ENCODE peak calls at places on chromosomes 7 and 10, in eight cellular contexts. K, Q, O, A, V, S, C and U are unnamed samples.

GRCh38 chr7:37201003-37201875 is 247.4 kb downstream of the ELMO1 start:
- DNase-seq in K (peak; percentile 35), Q (peak; percentile 61), O (peak; percentile 78), A (peak; percentile 79), V (peak; percentile 82), S (peak; percentile 86), C (peak; percentile 82), U (peak; percentile 83)

GRCh38 chr10:123666318-123667291 is at the start of gene GPR26:
- DNase-seq in K (no peak), Q (no peak), O (no peak), A (no peak), V (no peak), S (no peak), C (no peak), U (no peak)

GRCh38 chr7:4875391-4875790 is 8.1 kb downstream of the RADIL start:
- DNase-seq in K (no peak), Q (no peak), O (no peak), A (no peak), V (no peak), S (no peak), C (no peak), U (no peak)

GRCh38 chr7:66952343-66953043 is 31.5 kb downstream of the TMEM248 start:
- DNase-seq in K (no peak), Q (peak; percentile 52), O (no peak), A (no peak), V (peak; percentile 55), S (no peak), C (peak; percentile 58), U (peak; percentile 26)

GRCh38 chr10:69413221-69413865 is 3.4 kb downstream of the TACR2 start:
- DNase-seq in K (peak; percentile 41), Q (peak; percentile 34), O (peak; percentile 53), A (peak; percentile 88), V (peak; percentile 66), S (peak; percentile 86), C (peak; percentile 41), U (peak; percentile 63)

GRCh38 chr10:14926061-14926470 is 27.8 kb downstream of the DCLRE1C start:
- DNase-seq in K (no peak), Q (no peak), O (no peak), A (no peak), V (no peak), S (no peak), C (no peak), U (no peak)

GRCh38 chr7:132548489-132549078 is 27.7 kb downstream of the PLXNA4 start:
- DNase-seq in K (no peak), Q (no peak), O (no peak), A (no peak), V (no peak), S (no peak), C (peak; percentile 32), U (no peak)

GRCh38 chr10:57707300-57707658 is 560.4 kb downstream of the IPMK start:
- DNase-seq in K (no peak), Q (no peak), O (no peak), A (no peak), V (no peak), S (no peak), C (no peak), U (no peak)

GRCh38 chr7:157439149-157439548 is 102.3 kb downstream of the DNAJB6 start:
- DNase-seq in K (no peak), Q (no peak), O (no peak), A (no peak), V (no peak), S (peak; percentile 5), C (no peak), U (no peak)

GRCh38 chr7:143300959-143301617 is 12.9 kb downstream of the CASP2 start:
- DNase-seq in K (no peak), Q (no peak), O (no peak), A (no peak), V (no peak), S (no peak), C (no peak), U (no peak)

GRCh38 chr7:54906963-54907362 is 111.9 kb upstream of the EGFR start:
- DNase-seq in K (no peak), Q (no peak), O (no peak), A (no peak), V (no peak), S (no peak), C (no peak), U (no peak)

GRCh38 chr7:147535619-147536200 is 1054.9 kb upstream of the C7orf33 start:
- DNase-seq in K (no peak), Q (no peak), O (no peak), A (no peak), V (no peak), S (no peak), C (no peak), U (no peak)

GRCh38 chr10:88428442-88428841 is 154.7 kb downstream of the RNLS start:
- DNase-seq in K (no peak), Q (peak; percentile 80), O (no peak), A (no peak), V (no peak), S (no peak), C (no peak), U (no peak)

GRCh38 chr7:88337556-88337955 is 30.9 kb upstream of the STEAP4 start:
- DNase-seq in K (no peak), Q (no peak), O (no peak), A (no peak), V (no peak), S (no peak), C (no peak), U (no peak)

GRCh38 chr7:128829391-128830166 is 627 bp upstream of the FLNC start:
- DNase-seq in K (no peak), Q (no peak), O (no peak), A (peak; percentile 68), V (no peak), S (peak; percentile 47), C (no peak), U (no peak)

GRCh38 chr7:42414028-42414427 is 177.0 kb upstream of the GLI3 start:
- DNase-seq in K (no peak), Q (no peak), O (peak; percentile 26), A (no peak), V (no peak), S (no peak), C (no peak), U (no peak)

GRCh38 chr7:90538405-90538804 is 57.7 kb upstream of the CDK14 start:
- DNase-seq in K (no peak), Q (no peak), O (no peak), A (no peak), V (no peak), S (no peak), C (no peak), U (no peak)

GRCh38 chr10:74923556-74923955 is 97.2 kb downstream of the KAT6B start:
- DNase-seq in K (no peak), Q (no peak), O (no peak), A (no peak), V (no peak), S (no peak), C (no peak), U (no peak)

GRCh38 chr7:138226001-138226476 is 149.8 kb downstream of the AKR1D1 start:
- DNase-seq in K (no peak), Q (no peak), O (no peak), A (peak; percentile 15), V (no peak), S (no peak), C (peak; percentile 25), U (no peak)

GRCh38 chr7:100675581-100676350 is 2.2 kb downstream of the GNB2 start:
- DNase-seq in K (peak; percentile 80), Q (no peak), O (peak; percentile 80), A (peak; percentile 83), V (peak; percentile 99), S (peak; percentile 92), C (peak; percentile 88), U (peak; percentile 86)
- TF ChIP-seq POLR2A in K (no peak), Q (no peak), O (no peak), A (no peak), V (no peak), S (no peak), C (no peak), U (peak; percentile 22)

GRCh38 chr7:100093498-100093897 is 4.7 kb downstream of the COPS6 start:
- DNase-seq in K (no peak), Q (no peak), O (no peak), A (no peak), V (no peak), S (no peak), C (no peak), U (no peak)

GRCh38 chr7:100093054-100093453 is 4.3 kb downstream of the COPS6 start:
- DNase-seq in K (no peak), Q (no peak), O (no peak), A (no peak), V (no peak), S (no peak), C (no peak), U (no peak)

GRCh38 chr7:100090527-100091410 is 2.0 kb downstream of the COPS6 start:
- DNase-seq in K (no peak), Q (no peak), O (no peak), A (no peak), V (no peak), S (no peak), C (no peak), U (no peak)

GRCh38 chr7:100089458-100090201 is 861 bp downstream of the COPS6 start:
- DNase-seq in K (no peak), Q (no peak), O (no peak), A (no peak), V (no peak), S (no peak), C (no peak), U (no peak)

GRCh38 chr7:100091411-100092181 is 2.8 kb downstream of the COPS6 start:
- DNase-seq in K (no peak), Q (no peak), O (no peak), A (no peak), V (no peak), S (no peak), C (no peak), U (no peak)
- TF ChIP-seq POLR2A in K (peak; percentile 65), Q (no peak), O (no peak), A (no peak), V (no peak), S (no peak), C (no peak), U (no peak)

GRCh38 chr7:29146082-29146706 is at the start of gene CPVL:
- DNase-seq in K (no peak), Q (peak; percentile 29), O (peak; percentile 22), A (peak; percentile 26), V (peak; percentile 84), S (peak; percentile 41), C (peak; percentile 71), U (peak; percentile 53)
- TF ChIP-seq POLR2A in K (no peak), Q (no peak), O (no peak), A (peak; percentile 13), V (no peak), S (no peak), C (peak; percentile 41), U (peak; percentile 39)

GRCh38 chr10:103193820-103194529 is 903 bp upstream of the NT5C2 start:
- DNase-seq in K (no peak), Q (peak; percentile 47), O (no peak), A (no peak), V (no peak), S (peak; percentile 29), C (peak; percentile 67), U (no peak)

GRCh38 chr10:103199498-103199897 is 6.4 kb upstream of the NT5C2 start:
- DNase-seq in K (no peak), Q (no peak), O (no peak), A (no peak), V (no peak), S (no peak), C (no peak), U (no peak)

GRCh38 chr10:103198648-103199047 is 5.6 kb upstream of the NT5C2 start:
- DNase-seq in K (no peak), Q (no peak), O (no peak), A (no peak), V (no peak), S (no peak), C (no peak), U (no peak)

GRCh38 chr10:103197891-103198290 is 4.8 kb upstream of the NT5C2 start:
- DNase-seq in K (no peak), Q (no peak), O (no peak), A (no peak), V (no peak), S (no peak), C (no peak), U (no peak)

GRCh38 chr10:103197177-103197576 is 4.1 kb upstream of the NT5C2 start:
- DNase-seq in K (no peak), Q (peak; percentile 37), O (no peak), A (peak; percentile 29), V (peak; percentile 80), S (peak; percentile 36), C (peak; percentile 91), U (no peak)
- TF ChIP-seq POLR2A in K (no peak), Q (no peak), O (no peak), A (no peak), V (no peak), S (no peak), C (peak; percentile 83), U (no peak)